ENCODE peak calls at places on chromosomes 5 and 9, in four cellular contexts. N is aorta; F is activated CD4-positive, CD25-positive, alpha-beta regulatory T cell; Q is glomerular endothelial cell. D is an unnamed sample.

GRCh38 chr9:6923081-6923480 is 165.3 kb downstream of the KDM4C start:
- DNase-seq in Q (no peak), N (no peak), F (no peak), D (no peak)

GRCh38 chr5:171850354-171850947 is 64.8 kb downstream of the SMIM23 start:
- DNase-seq in N (no peak), F (no peak), Q (no peak), D (peak)

GRCh38 chr9:94812343-94812742 is 85.8 kb downstream of the AOPEP start:
- DNase-seq in Q (no peak), N (no peak), F (no peak), D (no peak)

GRCh38 chr5:88787856-88788255 is 95.1 kb downstream of the MEF2C start:
- DNase-seq in N (peak), F (no peak), Q (peak), D (no peak)

GRCh38 chr5:73027816-73028215 is 72.0 kb downstream of the FCHO2 start:
- DNase-seq in F (no peak), N (no peak), Q (no peak), D (no peak)

GRCh38 chr9:110143969-110144545 is 63.9 kb downstream of the C9orf152 start:
- DNase-seq in Q (no peak), N (no peak), F (no peak), D (peak)

GRCh38 chr5:156803404-156803803 is 46.7 kb upstream of the PPP1R2B start:
- DNase-seq in Q (no peak), F (no peak), N (no peak), D (no peak)

GRCh38 chr9:134025606-134026541 is 593 bp downstream of the BRD3OS start:
- DNase-seq in Q (no peak), N (peak), F (peak), D (peak)

GRCh38 chr5:33690736-33691135 is 201.1 kb downstream of the ADAMTS12 start:
- DNase-seq in N (no peak), Q (no peak), F (no peak), D (no peak)

GRCh38 chr9:96122255-96122654 is 179.7 kb downstream of the HSD17B3 start:
- DNase-seq in Q (no peak), N (no peak), F (no peak), D (no peak)